ENCODE peak calls at places on chromosomes 13 and 19, in seven cellular contexts. One of them, this sample, is unnamed. For H3K9me3 and H3K36me3, the result is how much of the 10 kb centered on the place peaks cover.

GRCh38 chr19:27657271-27658051 is 1555.5 kb downstream of the UQCRFS1 start:
- DNase-seq in breast epithelium: no peak
- DNase-seq in heart right ventricle: no peak
- DNase-seq in Peyer's patch: no peak
- DNase-seq in ovary: no peak
- DNase-seq in mucosa of descending colon: no peak
- DNase-seq in HCT116: no peak
- DNase-seq in this sample: no peak

GRCh38 chr13:75704942-75705320 is 68.8 kb downstream of the LMO7 start:
- DNase-seq in breast epithelium: peak
- DNase-seq in heart right ventricle: no peak
- DNase-seq in Peyer's patch: no peak
- DNase-seq in ovary: no peak
- DNase-seq in mucosa of descending colon: peak
- DNase-seq in HCT116: peak
- DNase-seq in this sample: peak

GRCh38 chr19:11142528-11143171 is 12.9 kb downstream of the SPC24 start:
- DNase-seq in breast epithelium: peak
- DNase-seq in heart right ventricle: peak
- DNase-seq in Peyer's patch: peak
- DNase-seq in ovary: peak
- DNase-seq in mucosa of descending colon: peak
- DNase-seq in HCT116: peak
- DNase-seq in this sample: peak

GRCh38 chr19:406121-406711 is 2.7 kb downstream of the C2CD4C start:
- DNase-seq in breast epithelium: peak
- DNase-seq in heart right ventricle: no peak
- DNase-seq in Peyer's patch: no peak
- DNase-seq in ovary: no peak
- DNase-seq in mucosa of descending colon: no peak
- DNase-seq in HCT116: no peak
- DNase-seq in this sample: no peak

GRCh38 chr13:30755678-30756077 is 20.3 kb downstream of the ALOX5AP start:
- DNase-seq in breast epithelium: no peak
- DNase-seq in heart right ventricle: no peak
- DNase-seq in Peyer's patch: no peak
- DNase-seq in ovary: no peak
- DNase-seq in mucosa of descending colon: no peak
- DNase-seq in HCT116: no peak
- DNase-seq in this sample: no peak

GRCh38 chr13:56110751-56111150 is 1030.0 kb upstream of the PRR20A start:
- DNase-seq in breast epithelium: no peak
- DNase-seq in heart right ventricle: no peak
- DNase-seq in Peyer's patch: no peak
- DNase-seq in ovary: no peak
- DNase-seq in mucosa of descending colon: no peak
- DNase-seq in HCT116: no peak
- DNase-seq in this sample: no peak

GRCh38 chr13:48074006-48074405 is 20.9 kb downstream of the MED4 start:
- DNase-seq in breast epithelium: no peak
- DNase-seq in heart right ventricle: no peak
- DNase-seq in Peyer's patch: no peak
- DNase-seq in ovary: no peak
- DNase-seq in mucosa of descending colon: no peak
- DNase-seq in HCT116: no peak
- DNase-seq in this sample: no peak

GRCh38 chr19:12695997-12696365 is 450 bp downstream of the FBXW9 start:
- DNase-seq in breast epithelium: no peak
- DNase-seq in heart right ventricle: no peak
- DNase-seq in Peyer's patch: no peak
- DNase-seq in ovary: no peak
- DNase-seq in mucosa of descending colon: no peak
- DNase-seq in HCT116: no peak
- DNase-seq in this sample: no peak

GRCh38 chr13:25677956-25678355 is 306.2 kb downstream of the ATP8A2 start:
- DNase-seq in breast epithelium: no peak
- DNase-seq in heart right ventricle: no peak
- DNase-seq in Peyer's patch: no peak
- DNase-seq in ovary: no peak
- DNase-seq in mucosa of descending colon: no peak
- DNase-seq in HCT116: no peak
- DNase-seq in this sample: no peak

GRCh38 chr19:35509861-35510625 is 3.4 kb downstream of the DMKN start:
- DNase-seq in breast epithelium: peak
- DNase-seq in heart right ventricle: peak
- DNase-seq in Peyer's patch: peak
- DNase-seq in ovary: peak
- DNase-seq in mucosa of descending colon: peak
- DNase-seq in HCT116: peak
- DNase-seq in this sample: peak

GRCh38 chr13:75512253-75512652 is 25.4 kb downstream of the COMMD6 start:
- DNase-seq in breast epithelium: no peak
- DNase-seq in heart right ventricle: no peak
- DNase-seq in Peyer's patch: no peak
- DNase-seq in ovary: no peak
- DNase-seq in mucosa of descending colon: no peak
- DNase-seq in HCT116: no peak
- DNase-seq in this sample: no peak

GRCh38 chr19:43700368-43701015 is 15.4 kb upstream of the IRGC start:
- DNase-seq in breast epithelium: no peak
- DNase-seq in heart right ventricle: peak
- DNase-seq in Peyer's patch: no peak
- DNase-seq in ovary: no peak
- DNase-seq in mucosa of descending colon: peak
- DNase-seq in HCT116: no peak
- DNase-seq in this sample: peak

GRCh38 chr13:80251403-80251802 is 89.5 kb downstream of the SPRY2 start:
- DNase-seq in breast epithelium: no peak
- DNase-seq in heart right ventricle: peak
- DNase-seq in Peyer's patch: no peak
- DNase-seq in ovary: no peak
- DNase-seq in mucosa of descending colon: no peak
- DNase-seq in HCT116: no peak
- DNase-seq in this sample: no peak

GRCh38 chr19:6213266-6213595 is 66.5 kb downstream of the MLLT1 start:
- DNase-seq in breast epithelium: no peak
- DNase-seq in heart right ventricle: no peak
- DNase-seq in Peyer's patch: no peak
- DNase-seq in ovary: no peak
- DNase-seq in mucosa of descending colon: no peak
- DNase-seq in HCT116: no peak
- DNase-seq in this sample: peak

GRCh38 chr19:6215701-6216235 is 64.0 kb downstream of the MLLT1 start:
- DNase-seq in breast epithelium: no peak
- DNase-seq in heart right ventricle: no peak
- DNase-seq in Peyer's patch: no peak
- DNase-seq in ovary: peak
- DNase-seq in mucosa of descending colon: peak
- DNase-seq in HCT116: no peak
- DNase-seq in this sample: peak

GRCh38 chr19:6214881-6215541 is 64.8 kb downstream of the MLLT1 start:
- DNase-seq in breast epithelium: no peak
- DNase-seq in heart right ventricle: no peak
- DNase-seq in Peyer's patch: no peak
- DNase-seq in ovary: peak
- DNase-seq in mucosa of descending colon: no peak
- DNase-seq in HCT116: no peak
- DNase-seq in this sample: peak

GRCh38 chr19:6212403-6213265 is 67.1 kb downstream of the MLLT1 start:
- DNase-seq in breast epithelium: no peak
- DNase-seq in heart right ventricle: no peak
- DNase-seq in Peyer's patch: no peak
- DNase-seq in ovary: peak
- DNase-seq in mucosa of descending colon: no peak
- DNase-seq in HCT116: no peak
- DNase-seq in this sample: peak

GRCh38 chr19:6213696-6214585 is 65.8 kb downstream of the MLLT1 start:
- DNase-seq in breast epithelium: no peak
- DNase-seq in heart right ventricle: no peak
- DNase-seq in Peyer's patch: no peak
- DNase-seq in ovary: peak
- DNase-seq in mucosa of descending colon: no peak
- DNase-seq in HCT116: no peak
- DNase-seq in this sample: peak
- H3K9me3 ChIP-seq in breast epithelium: under half
- H3K9me3 ChIP-seq in heart right ventricle: under half
- H3K9me3 ChIP-seq in Peyer's patch: under half
- H3K9me3 ChIP-seq in ovary: under half
- H3K9me3 ChIP-seq in mucosa of descending colon: under half
- H3K9me3 ChIP-seq in HCT116: under half
- H3K9me3 ChIP-seq in this sample: under half

DNA sequence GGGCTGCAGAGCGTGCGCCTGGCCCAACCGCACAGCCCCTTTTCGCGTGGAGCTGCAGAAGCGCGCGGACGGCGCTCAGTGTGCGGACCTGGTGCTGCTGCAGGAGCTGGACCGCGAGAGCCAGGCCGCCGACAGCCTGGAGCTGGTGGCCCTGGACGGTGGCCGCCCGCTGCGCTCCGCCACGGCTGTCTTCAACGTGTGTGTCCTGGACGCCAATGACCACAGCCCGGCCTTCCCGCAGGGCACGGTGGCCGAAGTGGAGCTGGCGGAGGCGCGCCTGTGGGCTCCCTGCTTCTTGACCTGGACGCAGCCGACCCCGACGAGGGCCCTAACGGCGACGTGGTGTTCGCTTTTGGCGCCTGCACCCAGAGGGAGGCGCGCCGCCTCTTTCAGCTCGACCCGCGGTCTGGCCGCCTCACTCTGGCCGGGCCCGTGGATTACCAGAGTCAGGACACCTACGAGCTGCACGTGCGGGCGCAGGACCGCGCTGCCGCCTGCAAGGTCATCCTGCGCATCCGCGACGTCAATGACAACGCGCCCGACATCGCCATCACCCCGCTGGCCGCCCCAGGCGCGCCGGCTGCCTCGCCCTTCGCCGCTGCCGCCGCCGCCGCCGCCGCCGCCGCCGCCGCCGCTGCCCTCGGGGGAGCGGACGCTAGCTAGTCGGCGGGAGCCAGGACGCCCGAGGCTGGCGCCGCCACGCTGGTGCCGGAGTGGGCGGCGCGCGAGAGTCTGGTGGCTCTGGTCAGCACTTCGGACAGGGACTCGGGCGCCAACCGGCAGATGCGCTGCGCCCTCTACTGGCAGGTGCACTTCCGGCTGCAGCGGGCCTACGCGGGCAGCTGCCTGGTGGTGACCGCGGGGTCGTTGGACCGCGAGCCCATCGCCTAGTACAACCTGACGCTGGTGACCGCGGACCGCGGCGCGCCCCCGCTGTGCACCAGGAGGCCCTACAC is 172.2 kb downstream of the OLFM4 start:
- DNase-seq in breast epithelium: peak
- DNase-seq in heart right ventricle: peak
- DNase-seq in Peyer's patch: no peak
- DNase-seq in ovary: peak
- DNase-seq in mucosa of descending colon: peak
- DNase-seq in HCT116: no peak
- DNase-seq in this sample: peak
- H3K36me3 ChIP-seq in breast epithelium: under half
- H3K36me3 ChIP-seq in heart right ventricle: under half
- H3K36me3 ChIP-seq in Peyer's patch: under half
- H3K36me3 ChIP-seq in ovary: under half
- H3K36me3 ChIP-seq in mucosa of descending colon: under half
- H3K36me3 ChIP-seq in HCT116: under half
- H3K36me3 ChIP-seq in this sample: under half

GRCh38 chr13:49551245-49551644 is 34.1 kb downstream of the RCBTB1 start:
- DNase-seq in breast epithelium: no peak
- DNase-seq in heart right ventricle: no peak
- DNase-seq in Peyer's patch: no peak
- DNase-seq in ovary: no peak
- DNase-seq in mucosa of descending colon: no peak
- DNase-seq in HCT116: no peak
- DNase-seq in this sample: no peak

GRCh38 chr13:49549289-49549688 is 36.1 kb downstream of the RCBTB1 start:
- DNase-seq in breast epithelium: no peak
- DNase-seq in heart right ventricle: no peak
- DNase-seq in Peyer's patch: no peak
- DNase-seq in ovary: no peak
- DNase-seq in mucosa of descending colon: no peak
- DNase-seq in HCT116: no peak
- DNase-seq in this sample: no peak

GRCh38 chr13:49553888-49554287 is 31.5 kb downstream of the RCBTB1 start:
- DNase-seq in breast epithelium: no peak
- DNase-seq in heart right ventricle: no peak
- DNase-seq in Peyer's patch: no peak
- DNase-seq in ovary: no peak
- DNase-seq in mucosa of descending colon: no peak
- DNase-seq in HCT116: no peak
- DNase-seq in this sample: no peak

GRCh38 chr13:49559006-49559405 is 26.4 kb downstream of the RCBTB1 start:
- DNase-seq in breast epithelium: no peak
- DNase-seq in heart right ventricle: no peak
- DNase-seq in Peyer's patch: no peak
- DNase-seq in ovary: no peak
- DNase-seq in mucosa of descending colon: no peak
- DNase-seq in HCT116: no peak
- DNase-seq in this sample: no peak

GRCh38 chr13:49554387-49554786 is 31.0 kb downstream of the RCBTB1 start:
- DNase-seq in breast epithelium: no peak
- DNase-seq in heart right ventricle: no peak
- DNase-seq in Peyer's patch: no peak
- DNase-seq in ovary: no peak
- DNase-seq in mucosa of descending colon: no peak
- DNase-seq in HCT116: no peak
- DNase-seq in this sample: no peak
- TF ChIP-seq CTCF in breast epithelium: no peak
- TF ChIP-seq CTCF in heart right ventricle: no peak
- TF ChIP-seq CTCF in Peyer's patch: no peak
- TF ChIP-seq CTCF in ovary: no peak
- TF ChIP-seq CTCF in mucosa of descending colon: no peak
- TF ChIP-seq CTCF in HCT116: no peak
- TF ChIP-seq CTCF in this sample: no peak

DNA sequence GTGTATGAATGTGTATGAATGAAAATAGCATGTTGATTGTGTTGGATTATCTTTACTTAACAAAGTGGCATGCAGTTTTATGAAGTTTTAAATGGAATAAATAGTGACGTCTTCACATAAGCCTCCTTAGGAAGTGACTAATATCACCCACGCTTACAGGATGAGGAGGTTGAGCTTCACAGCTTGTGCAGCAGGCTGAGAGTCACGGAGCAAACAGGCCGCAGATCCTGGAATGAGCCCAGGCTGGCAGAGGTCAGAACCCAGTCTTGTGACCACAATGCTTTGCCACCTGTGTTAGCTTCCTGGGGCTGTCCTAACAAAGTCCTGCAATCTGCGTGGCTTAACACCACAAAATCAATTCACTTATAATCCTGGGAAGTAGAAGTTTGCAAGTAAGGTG is 20.8 kb downstream of the LAIR2 start:
- DNase-seq in breast epithelium: no peak
- DNase-seq in heart right ventricle: no peak
- DNase-seq in Peyer's patch: no peak
- DNase-seq in ovary: no peak
- DNase-seq in mucosa of descending colon: no peak
- DNase-seq in HCT116: no peak
- DNase-seq in this sample: no peak
- H3K9me3 ChIP-seq in breast epithelium: under half
- H3K9me3 ChIP-seq in heart right ventricle: under half
- H3K9me3 ChIP-seq in Peyer's patch: under half
- H3K9me3 ChIP-seq in ovary: under half
- H3K9me3 ChIP-seq in mucosa of descending colon: under half
- H3K9me3 ChIP-seq in HCT116: under half
- H3K9me3 ChIP-seq in this sample: under half